ENCODE peak calls at places on chromosomes 12 and 14, in six cellular contexts. One of them, this sample, is unnamed.

GRCh38 chr12:67434653-67435375 is 165.7 kb downstream of the CAND1 start:
- DNase-seq in neuronal stem cell: no peak
- DNase-seq in IMR-90: peak
- DNase-seq in H1: no peak
- DNase-seq in trophoblast cell: no peak
- DNase-seq in mesenchymal stem cell: peak
- DNase-seq in this sample: no peak

GRCh38 chr12:121365416-121366062 is 13.3 kb upstream of the ANAPC5 start:
- DNase-seq in trophoblast cell: no peak
- DNase-seq in neuronal stem cell: no peak
- DNase-seq in H1: no peak
- DNase-seq in IMR-90: peak
- DNase-seq in mesenchymal stem cell: no peak
- DNase-seq in this sample: no peak

GRCh38 chr12:70754330-70754741 is 117.1 kb upstream of the PTPRB start:
- DNase-seq in neuronal stem cell: no peak
- DNase-seq in IMR-90: no peak
- DNase-seq in mesenchymal stem cell: no peak
- DNase-seq in trophoblast cell: peak
- DNase-seq in H1: no peak
- DNase-seq in this sample: no peak

GRCh38 chr14:68549057-68549421 is 243.8 kb downstream of the ZFP36L1 start:
- DNase-seq in trophoblast cell: no peak
- DNase-seq in H1: no peak
- DNase-seq in mesenchymal stem cell: peak
- DNase-seq in neuronal stem cell: no peak
- DNase-seq in IMR-90: peak
- DNase-seq in this sample: no peak

GRCh38 chr14:104224516-104225281 is 86.3 kb downstream of the KIF26A start:
- DNase-seq in IMR-90: no peak
- DNase-seq in H1: no peak
- DNase-seq in trophoblast cell: no peak
- DNase-seq in neuronal stem cell: no peak
- DNase-seq in mesenchymal stem cell: peak
- DNase-seq in this sample: peak

GRCh38 chr12:117684471-117684870 is 284.3 kb downstream of the KSR2 start:
- DNase-seq in mesenchymal stem cell: peak
- DNase-seq in neuronal stem cell: no peak
- DNase-seq in trophoblast cell: no peak
- DNase-seq in H1: no peak
- DNase-seq in IMR-90: no peak
- DNase-seq in this sample: no peak

GRCh38 chr14:34380446-34380845 is 81.6 kb downstream of the SPTSSA start:
- DNase-seq in neuronal stem cell: no peak
- DNase-seq in H1: no peak
- DNase-seq in trophoblast cell: peak
- DNase-seq in IMR-90: no peak
- DNase-seq in mesenchymal stem cell: no peak
- DNase-seq in this sample: no peak

GRCh38 chr14:56280843-56281242 is 162.6 kb downstream of the PELI2 start:
- DNase-seq in mesenchymal stem cell: no peak
- DNase-seq in IMR-90: no peak
- DNase-seq in neuronal stem cell: no peak
- DNase-seq in H1: no peak
- DNase-seq in trophoblast cell: no peak
- DNase-seq in this sample: no peak

GRCh38 chr12:88958961-88959360 is 378.7 kb upstream of the KITLG start:
- DNase-seq in IMR-90: no peak
- DNase-seq in H1: no peak
- DNase-seq in neuronal stem cell: no peak
- DNase-seq in trophoblast cell: no peak
- DNase-seq in mesenchymal stem cell: no peak
- DNase-seq in this sample: no peak

GRCh38 chr14:93976477-93977057 is at the start of gene ASB2:
- DNase-seq in neuronal stem cell: no peak
- DNase-seq in trophoblast cell: no peak
- DNase-seq in mesenchymal stem cell: no peak
- DNase-seq in H1: no peak
- DNase-seq in IMR-90: peak
- DNase-seq in this sample: no peak
- H3K4me3 ChIP-seq in neuronal stem cell: peak
- H3K4me3 ChIP-seq in trophoblast cell: no peak
- H3K4me3 ChIP-seq in mesenchymal stem cell: no peak
- H3K4me3 ChIP-seq in H1: no peak
- H3K4me3 ChIP-seq in IMR-90: no peak
- H3K4me3 ChIP-seq in this sample: no peak

GRCh38 chr14:49692895-49693737 is at the start of gene KLHDC1:
- DNase-seq in IMR-90: peak
- DNase-seq in H1: no peak
- DNase-seq in mesenchymal stem cell: peak
- DNase-seq in neuronal stem cell: peak
- DNase-seq in trophoblast cell: peak
- DNase-seq in this sample: peak
- H3K4ac ChIP-seq in IMR-90: peak
- H3K4ac ChIP-seq in H1: peak
- H3K4ac ChIP-seq in mesenchymal stem cell: peak
- H3K4ac ChIP-seq in neuronal stem cell: peak
- H3K4ac ChIP-seq in trophoblast cell: peak
- H3K4ac ChIP-seq in this sample: peak

DNA sequence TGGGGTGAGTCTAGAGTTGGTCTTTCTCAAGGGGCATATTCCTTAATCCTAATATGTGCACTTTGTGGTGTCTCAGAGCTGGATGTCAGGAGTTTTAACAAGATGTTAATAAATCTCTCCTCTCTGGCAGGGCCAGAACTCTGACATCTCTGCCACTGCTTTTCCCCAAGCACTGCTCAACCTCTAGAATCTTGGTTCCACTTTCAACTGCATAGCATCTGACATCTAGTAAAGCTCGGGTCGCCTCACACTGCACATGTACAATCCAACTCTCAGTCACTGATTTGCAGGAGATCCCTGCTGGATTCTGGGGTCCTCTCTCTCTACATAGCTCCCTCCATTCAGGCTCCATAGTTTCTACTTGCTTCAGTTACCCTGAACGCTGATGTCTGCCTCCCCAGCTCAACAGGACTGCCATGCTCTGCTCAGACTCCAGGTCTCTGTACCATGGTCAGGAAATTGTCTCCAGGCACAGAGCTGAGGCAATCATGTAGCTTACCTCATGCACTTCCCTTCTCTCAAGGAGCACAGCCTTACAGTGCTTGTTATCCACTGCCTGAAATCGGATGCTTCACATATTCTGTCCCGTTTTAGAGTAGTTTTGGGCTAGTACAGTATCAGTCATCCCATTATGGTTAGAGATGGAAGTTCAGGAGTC is 1.6 kb downstream of the PTCSC3 start:
- DNase-seq in IMR-90: no peak
- DNase-seq in H1: no peak
- DNase-seq in trophoblast cell: no peak
- DNase-seq in neuronal stem cell: no peak
- DNase-seq in mesenchymal stem cell: no peak
- DNase-seq in this sample: no peak
- H3K4me3 ChIP-seq in IMR-90: no peak
- H3K4me3 ChIP-seq in H1: no peak
- H3K4me3 ChIP-seq in trophoblast cell: no peak
- H3K4me3 ChIP-seq in neuronal stem cell: no peak
- H3K4me3 ChIP-seq in mesenchymal stem cell: no peak
- H3K4me3 ChIP-seq in this sample: no peak

GRCh38 chr14:89349196-89350008 is 67.6 kb downstream of the FOXN3 start:
- DNase-seq in neuronal stem cell: peak
- DNase-seq in trophoblast cell: peak
- DNase-seq in IMR-90: no peak
- DNase-seq in mesenchymal stem cell: peak
- DNase-seq in H1: no peak
- DNase-seq in this sample: peak
- H3K4ac ChIP-seq in neuronal stem cell: no peak
- H3K4ac ChIP-seq in trophoblast cell: no peak
- H3K4ac ChIP-seq in IMR-90: no peak
- H3K4ac ChIP-seq in mesenchymal stem cell: no peak
- H3K4ac ChIP-seq in H1: no peak
- H3K4ac ChIP-seq in this sample: no peak

GRCh38 chr14:20970983-20971704 is 15.9 kb downstream of the RNASE2 start:
- DNase-seq in IMR-90: peak
- DNase-seq in H1: peak
- DNase-seq in trophoblast cell: peak
- DNase-seq in neuronal stem cell: peak
- DNase-seq in mesenchymal stem cell: peak
- DNase-seq in this sample: peak
- H3K4me3 ChIP-seq in IMR-90: peak
- H3K4me3 ChIP-seq in H1: peak
- H3K4me3 ChIP-seq in trophoblast cell: peak
- H3K4me3 ChIP-seq in neuronal stem cell: peak
- H3K4me3 ChIP-seq in mesenchymal stem cell: peak
- H3K4me3 ChIP-seq in this sample: peak